ENCODE peak calls at places on chromosome 14, in ten cellular contexts. D is GM10248; F is fibroblast of mammary gland; H is Daoy; I is NCI-H774; S is activated CD4-positive, alpha-beta T cell treated with anti-CD3 and anti-CD28 coated beads for 1 hour; J is naive B cell; T is mesothelial cell of epicardium; U is hypothalamus; Z is AG08395. V is an unnamed sample.

GRCh38 chr14:53951661-53952265 is 4.9 kb downstream of the BMP4 start:
- DNase-seq in I (no peak), S (no peak), F (no peak), J (no peak), Z (no peak), T (no peak), H (no peak), U (no peak), D (no peak), V (no peak)

GRCh38 chr14:97328743-97329142 is 531.6 kb downstream of the VRK1 start:
- DNase-seq in D (no peak), I (no peak), S (no peak), J (no peak), T (no peak), F (no peak), U (no peak), Z (no peak), H (no peak), V (no peak)

GRCh38 chr14:56196274-56196673 is 78.1 kb downstream of the PELI2 start:
- DNase-seq in D (no peak), Z (peak), T (no peak), J (no peak), H (no peak), S (no peak), U (no peak), I (no peak), F (peak), V (no peak)

GRCh38 chr14:103021817-103022668 is 35.3 kb downstream of the CDC42BPB start:
- DNase-seq in S (no peak), F (peak), H (peak), I (no peak), D (no peak), T (no peak), J (no peak), Z (peak), U (peak), V (no peak)

GRCh38 chr14:74491952-74492351 is 1.2 kb downstream of the NPC2 start:
- DNase-seq in T (no peak), J (peak), U (no peak), D (no peak), S (no peak), Z (peak), H (peak), I (no peak), F (peak), V (no peak)

GRCh38 chr14:71478542-71478941 is 453.7 kb upstream of the RGS6 start:
- DNase-seq in Z (peak), F (peak), I (no peak), T (no peak), U (no peak), D (no peak), H (peak), S (no peak), J (peak), V (no peak)

GRCh38 chr14:96512602-96513397 is 10.6 kb downstream of the PAPOLA start:
- DNase-seq in H (no peak), Z (no peak), F (no peak), U (no peak), I (no peak), S (no peak), D (no peak), J (no peak), T (no peak), V (no peak)

GRCh38 chr14:91250912-91251311 is 6.4 kb upstream of the GPR68 start:
- DNase-seq in H (peak), Z (peak), D (no peak), I (no peak), F (no peak), S (no peak), J (no peak), U (no peak), T (no peak), V (no peak)

GRCh38 chr14:65103150-65103760 is 938 bp upstream of the MAX start:
- DNase-seq in T (no peak), J (no peak), U (no peak), F (peak), D (no peak), S (no peak), H (peak), I (no peak), Z (no peak), V (no peak)

GRCh38 chr14:83975435-83976222 is 1554.3 kb upstream of the FLRT2 start:
- DNase-seq in S (no peak), J (no peak), F (peak), I (no peak), U (no peak), Z (no peak), D (no peak), T (no peak), H (no peak), V (no peak)

GRCh38 chr14:67240168-67240932 is 885 bp upstream of the PALS1 start:
- DNase-seq in S (peak), Z (peak), J (no peak), U (peak), T (no peak), H (peak), F (peak), D (peak), I (no peak), V (no peak)

GRCh38 chr14:26402126-26402525 is 195.7 kb downstream of the NOVA1 start:
- DNase-seq in U (no peak), J (no peak), D (no peak), Z (no peak), S (no peak), I (no peak), T (no peak), F (no peak), H (no peak), V (no peak)

GRCh38 chr14:63212209-63212608 is 8.0 kb downstream of the RHOJ start:
- DNase-seq in T (no peak), D (no peak), S (no peak), I (no peak), F (no peak), H (no peak), Z (no peak), J (no peak), U (no peak), V (no peak)